ENCODE peak calls at places on chromosomes 6 and 20, in eight cellular contexts. D, T, G, X, K, F, O and L are unnamed samples.

GRCh38 chr20:31906001-31906400 is 35.6 kb downstream of the TTLL9 start:
- DNase-seq in D (no peak), T (no peak), G (no peak), X (no peak), K (no peak), F (no peak), O (no peak), L (no peak)

GRCh38 chr6:55528624-55529023 is 50.4 kb downstream of the HMGCLL1 start:
- DNase-seq in D (no peak), T (no peak), G (no peak), X (no peak), K (no peak), F (peak), O (peak), L (no peak)

GRCh38 chr6:110625883-110626282 is 149.5 kb upstream of the SLC22A16 start:
- DNase-seq in D (no peak), T (no peak), G (peak), X (no peak), K (no peak), F (no peak), O (peak), L (no peak)

GRCh38 chr20:13008761-13009681 is at the start of gene SPTLC3:
- DNase-seq in D (no peak), T (no peak), G (no peak), X (peak), K (peak), F (peak), O (peak), L (no peak)

GRCh38 chr6:26272171-26272631 is 92.8 kb upstream of the BTN3A2 start:
- DNase-seq in D (no peak), T (peak), G (no peak), X (peak), K (peak), F (no peak), O (peak), L (no peak)

GRCh38 chr20:37529214-37529967 is 1.7 kb upstream of the BLCAP start:
- DNase-seq in D (no peak), T (no peak), G (no peak), X (no peak), K (no peak), F (no peak), O (no peak), L (no peak)

GRCh38 chr6:170176621-170177382 is 114.1 kb downstream of the DLL1 start:
- DNase-seq in D (no peak), T (peak), G (peak), X (peak), K (no peak), F (no peak), O (no peak), L (no peak)

GRCh38 chr6:32858194-32858593 is 4.2 kb downstream of the PSMB9 start:
- DNase-seq in D (no peak), T (no peak), G (no peak), X (no peak), K (no peak), F (no peak), O (no peak), L (no peak)

GRCh38 chr20:52076164-52076563 is 115.4 kb downstream of the ZFP64 start:
- DNase-seq in D (no peak), T (no peak), G (no peak), X (no peak), K (no peak), F (no peak), O (peak), L (no peak)